ENCODE peak calls at places on chromosomes 5 and 9, in five cellular contexts. P, L, H, K and E are unnamed samples.

GRCh38 chr9:88503845-88504764 is 30.9 kb upstream of the NXNL2 start:
- DNase-seq in P (no peak), L (no peak), H (no peak), K (no peak), E (no peak)

GRCh38 chr9:4904322-4905134 is 80.5 kb upstream of the JAK2 start:
- DNase-seq in P (no peak), L (peak; percentile 73), H (no peak), K (no peak), E (no peak)

GRCh38 chr9:22682536-22683392 is 236.1 kb downstream of the DMRTA1 start:
- DNase-seq in P (no peak), L (peak; percentile 79), H (no peak), K (no peak), E (no peak)

GRCh38 chr9:90141723-90142122 is 500.9 kb downstream of the DIRAS2 start:
- DNase-seq in P (no peak), L (peak; percentile 19), H (no peak), K (no peak), E (no peak)

GRCh38 chr9:71562140-71562539 is 206.2 kb downstream of the CEMIP2 start:
- DNase-seq in P (no peak), L (no peak), H (no peak), K (no peak), E (no peak)

GRCh38 chr5:37039824-37040223 is 163.3 kb downstream of the NIPBL start:
- DNase-seq in P (no peak), L (no peak), H (no peak), K (no peak), E (no peak)

GRCh38 chr9:121690766-121691165 is 39.3 kb downstream of the DAB2IP start:
- DNase-seq in P (no peak), L (no peak), H (no peak), K (no peak), E (no peak)

GRCh38 chr5:1555011-1555807 is 31.4 kb upstream of the LPCAT1 start:
- DNase-seq in P (no peak), L (peak; percentile 65), H (no peak), K (no peak), E (no peak)

GRCh38 chr5:172430354-172430753 is 24.0 kb downstream of the SH3PXD2B start:
- DNase-seq in P (no peak), L (no peak), H (no peak), K (no peak), E (no peak)

GRCh38 chr5:132203916-132204315 is 23.7 kb downstream of the P4HA2 start:
- DNase-seq in P (no peak), L (no peak), H (no peak), K (no peak), E (no peak)

GRCh38 chr5:130762031-130762430 is 403.0 kb downstream of the HINT1 start:
- DNase-seq in P (no peak), L (no peak), H (no peak), K (no peak), E (no peak)

GRCh38 chr5:145975001-145975360 is 38.6 kb downstream of the SH3RF2 start:
- DNase-seq in P (no peak), L (no peak), H (no peak), K (no peak), E (no peak)